ENCODE peak calls at places on chromosomes 2 and 18, in four cellular contexts. Y is fibroblast of pulmonary artery, Q is NB4, W is right atrium auricular region. L is an unnamed sample.

GRCh38 chr18:76983184-76983583 is 149.4 kb downstream of the MBP start:
- DNase-seq in Q (peak; percentile 73), W (no peak), Y (peak; percentile 77), L (peak; percentile 44)

GRCh38 chr2:221792971-221793670 is 221.0 kb upstream of the EPHA4 start:
- DNase-seq in Q (no peak), Y (no peak), W (no peak), L (no peak)

GRCh38 chr2:144944506-144945230 is 424.7 kb upstream of the ZEB2 start:
- DNase-seq in W (no peak), Q (peak; percentile 25), Y (no peak), L (no peak)

GRCh38 chr2:60560734-60561649 is 7.5 kb upstream of the BCL11A start:
- DNase-seq in W (no peak), Q (peak; percentile 68), Y (peak; percentile 53), L (no peak)

GRCh38 chr2:67399144-67399543 is 2.0 kb downstream of the ETAA1 start:
- DNase-seq in Y (no peak), W (no peak), Q (no peak), L (no peak)

GRCh38 chr2:63755980-63756379 is 85.7 kb upstream of the UGP2 start:
- DNase-seq in Q (no peak), Y (no peak), W (no peak), L (peak; percentile 16)

GRCh38 chr2:17958486-17959092 is 80.1 kb downstream of the KCNS3 start:
- DNase-seq in Y (no peak), Q (no peak), W (no peak), L (peak; percentile 49)

GRCh38 chr2:113806217-113806913 is 49.9 kb upstream of the SLC35F5 start:
- DNase-seq in Q (no peak), Y (no peak), W (no peak), L (no peak)

GRCh38 chr2:73780242-73780582 is 309 bp upstream of the DUSP11 start:
- DNase-seq in Y (no peak), W (no peak), Q (no peak), L (no peak)
- H3K4me3 ChIP-seq in Y (peak overlapping the region; percentile 100), W (peak overlapping the region; percentile 92), Q (peak overlapping the region; percentile 97), L (peak overlapping the region; percentile 100)

DNA sequence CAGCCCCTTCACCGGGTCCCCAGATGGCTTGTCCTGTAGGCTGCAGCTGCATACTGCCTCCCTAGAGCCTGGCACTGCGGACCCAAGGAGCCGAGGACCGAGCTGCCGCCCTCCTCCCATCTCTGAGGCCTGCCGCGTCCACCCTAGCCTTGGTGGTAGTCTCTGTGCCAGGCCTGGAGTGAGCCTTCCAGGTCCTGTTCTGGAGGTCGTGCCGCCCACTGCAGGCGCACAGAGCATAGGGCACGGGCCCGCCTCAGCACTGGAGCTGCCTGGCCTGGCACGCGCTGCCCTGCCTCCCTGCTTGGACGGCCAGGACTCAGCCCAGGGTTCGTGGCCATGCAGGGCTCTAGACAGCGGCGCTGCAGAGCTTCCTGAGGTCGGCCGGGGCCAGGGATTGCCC is 239.5 kb downstream of the DCDC2C start:
- DNase-seq in Y (no peak), Q (no peak), W (no peak), L (no peak)
- H3K4me3 ChIP-seq in Y (no peak overlapping the region), Q (no peak overlapping the region), W (no peak overlapping the region), L (no peak overlapping the region)

DNA sequence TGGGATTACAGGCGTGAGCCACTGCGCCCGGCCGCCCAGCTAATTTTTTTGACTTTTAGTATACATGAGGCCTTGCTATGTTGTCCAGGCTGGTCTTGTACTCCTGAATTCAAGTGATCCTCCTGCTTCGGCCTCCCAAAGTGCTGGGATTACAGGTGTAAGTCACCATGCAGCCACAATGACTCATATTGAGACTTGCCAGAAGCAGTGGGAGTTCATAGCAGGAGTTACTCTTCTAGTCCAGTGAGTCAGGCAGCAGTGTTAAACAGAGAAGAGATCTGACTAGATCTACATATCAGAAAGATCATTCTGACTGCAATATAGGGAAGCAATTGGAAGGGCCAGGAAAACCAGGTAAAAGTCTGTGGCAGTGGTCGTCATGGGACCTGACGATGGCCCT is 1.5 kb upstream of the FLACC1 start:
- DNase-seq in Q (peak; percentile 64), W (no peak), Y (peak; percentile 59), L (peak; percentile 75)
- H3K4me3 ChIP-seq in Q (no peak overlapping the region), W (no peak overlapping the region), Y (no peak overlapping the region), L (no peak overlapping the region)

DNA sequence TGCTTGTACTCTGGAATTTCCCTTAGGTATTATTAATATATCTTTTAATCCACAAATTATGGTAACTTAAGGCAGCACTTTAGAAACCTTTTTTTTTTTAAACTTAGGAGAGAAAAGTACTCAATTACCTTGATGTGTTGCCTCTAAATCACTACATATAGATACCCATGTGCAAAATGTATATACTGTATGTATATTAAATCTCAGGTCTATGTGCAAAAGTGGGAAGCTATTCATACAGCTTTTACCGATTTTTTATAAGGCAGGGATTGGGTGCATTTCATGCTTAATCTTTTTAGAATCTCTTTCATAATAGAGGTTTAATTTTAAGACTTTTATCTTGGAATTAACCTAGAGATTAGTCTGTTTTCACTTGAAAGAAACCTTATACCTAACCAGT is 3.4 kb downstream of the EML4 start:
- DNase-seq in Y (no peak), W (no peak), Q (no peak), L (no peak)
- H3K4me3 ChIP-seq in Y (no peak overlapping the region), W (no peak overlapping the region), Q (peak overlapping the region; percentile 78), L (peak overlapping the region; percentile 4)

GRCh38 chr2:42978887-42979415 is 186.6 kb upstream of the HAAO start:
- DNase-seq in W (no peak), Y (no peak), Q (no peak), L (no peak)
- H3K4me3 ChIP-seq in W (no peak overlapping the region), Y (no peak overlapping the region), Q (no peak overlapping the region), L (no peak overlapping the region)

DNA sequence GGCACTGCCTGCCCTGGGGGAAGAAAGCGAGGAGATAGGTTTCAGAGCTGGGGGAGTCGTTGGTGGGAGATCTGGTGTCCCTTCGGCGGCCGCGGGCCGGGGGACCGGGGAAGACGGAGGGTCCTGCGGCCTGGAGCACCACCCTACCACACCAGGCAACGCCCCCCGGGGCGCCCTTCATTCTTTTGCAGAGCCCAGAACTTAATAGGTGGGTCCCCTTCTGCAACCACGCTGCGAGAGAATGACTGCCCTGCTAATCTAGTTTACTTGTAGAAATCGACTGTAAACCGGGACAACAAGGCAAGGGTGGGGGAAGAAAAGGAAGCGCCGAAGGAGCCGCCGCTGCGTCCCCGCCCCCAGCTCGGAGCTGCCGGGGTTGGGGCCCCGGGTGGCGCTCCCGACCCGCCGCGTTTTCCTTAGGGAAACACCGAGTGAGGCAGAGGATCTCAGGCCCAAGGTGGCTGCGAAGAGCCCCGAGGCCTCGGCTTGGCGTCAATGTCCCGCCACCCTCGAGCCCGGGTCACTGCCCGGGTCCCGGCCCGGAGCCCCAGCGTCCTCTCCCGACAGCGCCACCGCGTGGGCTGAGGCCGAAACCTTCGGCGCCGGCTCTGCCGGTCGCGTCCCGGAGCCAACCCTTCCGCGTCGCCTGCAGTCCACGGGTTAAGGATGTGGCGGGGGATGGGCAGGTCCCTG is 5.4 kb upstream of the SATB2 start:
- DNase-seq in Y (peak; percentile 41), Q (peak; percentile 85), W (no peak), L (no peak)
- H3K4me3 ChIP-seq in Y (peak overlapping the region; percentile 51), Q (peak overlapping the region; percentile 50), W (peak overlapping the region; percentile 49), L (peak overlapping the region; percentile 44)

GRCh38 chr18:11146238-11146946 is 3.0 kb downstream of the PIEZO2 start:
- DNase-seq in W (no peak), Q (no peak), Y (no peak), L (no peak)
- H3K4me3 ChIP-seq in W (no peak overlapping the region), Q (no peak overlapping the region), Y (peak overlapping the region; percentile 69), L (peak overlapping the region; percentile 45)

DNA sequence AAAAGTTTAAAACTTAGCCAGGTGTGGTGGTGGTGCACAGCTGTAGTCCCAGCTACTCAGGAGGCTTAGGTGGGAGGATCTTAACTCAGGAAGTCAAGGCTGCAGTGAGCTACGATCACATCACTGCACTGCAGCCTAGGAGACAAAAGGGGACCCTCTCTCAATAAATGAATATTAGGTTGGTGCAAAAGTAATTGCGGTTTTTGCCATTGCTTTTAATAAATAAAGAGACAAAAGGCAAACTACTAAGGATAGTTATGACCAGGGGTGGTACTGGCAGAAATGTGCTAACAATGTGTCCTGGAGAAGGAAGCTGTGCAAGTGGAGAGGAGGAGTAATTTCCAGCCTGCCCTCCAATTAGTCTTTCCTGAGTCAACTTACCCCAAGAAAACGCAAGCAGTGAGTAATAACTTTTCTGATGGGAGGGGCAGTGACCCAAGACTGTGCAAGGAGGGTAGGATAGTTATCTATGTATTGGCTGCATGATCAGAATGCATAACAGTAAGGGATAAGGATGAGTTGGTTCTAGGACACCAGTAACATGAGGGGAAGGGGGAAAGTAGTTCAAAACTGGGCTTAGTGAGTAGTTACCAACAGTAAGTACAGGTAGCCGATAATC is 1.5 kb downstream of the EXOC6B start:
- DNase-seq in Q (peak; percentile 48), W (no peak), Y (peak; percentile 53), L (no peak)
- H3K4me3 ChIP-seq in Q (no peak overlapping the region), W (peak overlapping the region; percentile 90), Y (peak overlapping the region; percentile 82), L (peak overlapping the region; percentile 80)

GRCh38 chr2:176156301-176156958 is 677 bp upstream of the HOXD3 start:
- DNase-seq in Q (no peak), W (no peak), Y (no peak), L (no peak)
- H3K4me3 ChIP-seq in Q (no peak overlapping the region), W (no peak overlapping the region), Y (no peak overlapping the region), L (peak overlapping the region; percentile 31)

GRCh38 chr2:99485824-99486223 is 4.0 kb downstream of the REV1 start:
- DNase-seq in W (no peak), Q (no peak), Y (no peak), L (no peak)

GRCh38 chr2:99485411-99485810 is 4.4 kb downstream of the REV1 start:
- DNase-seq in Q (peak; percentile 17), Y (no peak), W (no peak), L (no peak)

GRCh38 chr2:99481527-99481926 is 8.3 kb downstream of the REV1 start:
- DNase-seq in W (no peak), Y (no peak), Q (peak; percentile 32), L (no peak)

GRCh38 chr2:99481941-99482340 is 7.9 kb downstream of the REV1 start:
- DNase-seq in Y (peak; percentile 21), Q (peak; percentile 38), W (no peak), L (no peak)

GRCh38 chr2:99484205-99484604 is 5.6 kb downstream of the REV1 start:
- DNase-seq in Q (no peak), Y (no peak), W (no peak), L (no peak)
- H3K4me3 ChIP-seq in Q (no peak overlapping the region), Y (no peak overlapping the region), W (no peak overlapping the region), L (no peak overlapping the region)